ENCODE peak calls at places on chromosomes 2 and 18, in nine cellular contexts. D, N, W, J, X, F, G, S and E are unnamed samples.

GRCh38 chr18:13608791-13609552 is 117.4 kb downstream of the FAM210A start:
- DNase-seq in D (no peak), N (no peak), W (peak; percentile 52), J (no peak), X (no peak), F (no peak), G (no peak), S (no peak), E (no peak)

GRCh38 chr2:217919781-217920351 is 82.9 kb downstream of the TNS1 start:
- DNase-seq in D (no peak), N (no peak), W (no peak), J (peak; percentile 92), X (peak; percentile 56), F (peak; percentile 95), G (no peak), S (no peak), E (no peak)

GRCh38 chr2:224887159-224887558 is 155.1 kb downstream of the DOCK10 start:
- DNase-seq in D (no peak), N (no peak), W (no peak), J (peak; percentile 73), X (no peak), F (no peak), G (no peak), S (no peak), E (peak; percentile 1)

GRCh38 chr18:62721837-62722795 is 6.8 kb downstream of the PHLPP1 start:
- DNase-seq in D (no peak), N (no peak), W (no peak), J (peak; percentile 52), X (no peak), F (no peak), G (no peak), S (no peak), E (no peak)

GRCh38 chr18:46484971-46485370 is 172.0 kb downstream of the LOXHD1 start:
- DNase-seq in D (no peak), N (no peak), W (no peak), J (no peak), X (no peak), F (no peak), G (no peak), S (no peak), E (no peak)

GRCh38 chr2:212099658-212100057 is 438.9 kb downstream of the ERBB4 start:
- DNase-seq in D (no peak), N (no peak), W (no peak), J (no peak), X (no peak), F (no peak), G (no peak), S (no peak), E (no peak)

GRCh38 chr2:11541693-11542274 is 7.9 kb downstream of the GREB1 start:
- DNase-seq in D (no peak), N (no peak), W (no peak), J (no peak), X (no peak), F (no peak), G (no peak), S (no peak), E (no peak)

GRCh38 chr2:171200469-171200868 is 39.8 kb upstream of the TLK1 start:
- DNase-seq in D (no peak), N (no peak), W (no peak), J (no peak), X (no peak), F (no peak), G (no peak), S (no peak), E (no peak)

GRCh38 chr2:231421051-231421580 is 25.6 kb downstream of the B3GNT7 start:
- DNase-seq in D (no peak), N (no peak), W (no peak), J (no peak), X (no peak), F (no peak), G (no peak), S (no peak), E (no peak)

GRCh38 chr2:27441958-27442281 is 261 bp upstream of the KRTCAP3 start:
- DNase-seq in D (no peak), N (no peak), W (no peak), J (no peak), X (no peak), F (no peak), G (no peak), S (no peak), E (no peak)

GRCh38 chr2:161165811-161166210 is 5.6 kb downstream of the TANK start:
- DNase-seq in D (no peak), N (no peak), W (no peak), J (no peak), X (no peak), F (no peak), G (no peak), S (no peak), E (no peak)

GRCh38 chr2:61044596-61044995 is 21.1 kb upstream of the SANBR start:
- DNase-seq in D (no peak), N (no peak), W (no peak), J (no peak), X (no peak), F (no peak), G (no peak), S (no peak), E (no peak)

GRCh38 chr2:30147715-30148611 is 1.2 kb downstream of the YPEL5 start:
- DNase-seq in D (peak; percentile 80), N (no peak), W (peak; percentile 83), J (peak; percentile 62), X (peak; percentile 83), F (peak; percentile 91), G (peak; percentile 77), S (peak; percentile 63), E (peak; percentile 94)

GRCh38 chr2:66929632-66930385 is 467.3 kb upstream of the ETAA1 start:
- DNase-seq in D (no peak), N (peak; percentile 26), W (no peak), J (peak; percentile 70), X (peak; percentile 18), F (peak; percentile 90), G (no peak), S (peak; percentile 12), E (no peak)

GRCh38 chr2:70994055-70994444 is 623 bp downstream of the TEX261 start:
- DNase-seq in D (peak; percentile 39), N (no peak), W (peak; percentile 75), J (peak; percentile 14), X (no peak), F (no peak), G (no peak), S (no peak), E (no peak)

GRCh38 chr2:46275995-46276394 is 21.2 kb upstream of the EPAS1 start:
- DNase-seq in D (no peak), N (no peak), W (peak; percentile 17), J (peak; percentile 31), X (no peak), F (peak; percentile 74), G (no peak), S (no peak), E (no peak)

GRCh38 chr2:205372141-205372540 is 310.2 kb upstream of the NRP2 start:
- DNase-seq in D (no peak), N (peak; percentile 49), W (no peak), J (peak; percentile 45), X (no peak), F (no peak), G (no peak), S (no peak), E (no peak)

GRCh38 chr2:112661656-112662305 is 16.0 kb downstream of the SLC20A1 start:
- DNase-seq in D (no peak), N (no peak), W (no peak), J (no peak), X (no peak), F (no peak), G (no peak), S (no peak), E (peak; percentile 29)

GRCh38 chr2:86794866-86795265 is 4.2 kb upstream of the CD8A start:
- DNase-seq in D (no peak), N (no peak), W (no peak), J (no peak), X (no peak), F (no peak), G (no peak), S (no peak), E (no peak)

GRCh38 chr2:62724886-62725711 is 19.6 kb downstream of the EHBP1 start:
- DNase-seq in D (no peak), N (no peak), W (peak; percentile 39), J (no peak), X (peak; percentile 30), F (peak; percentile 63), G (no peak), S (peak; percentile 6), E (peak; percentile 47)

GRCh38 chr18:70981400-70982140 is 692.7 kb downstream of the SOCS6 start:
- DNase-seq in D (no peak), N (no peak), W (no peak), J (no peak), X (no peak), F (no peak), G (no peak), S (no peak), E (no peak)

GRCh38 chr18:41323044-41323443 is 632.0 kb upstream of the PIK3C3 start:
- DNase-seq in D (no peak), N (no peak), W (no peak), J (peak; percentile 39), X (no peak), F (no peak), G (no peak), S (no peak), E (no peak)